ENCODE peak calls at places on chromosomes 13 and 19, in nine cellular contexts. L is Panc1, A is AG04450, W is thoracic aorta, T is psoas muscle, N is body of pancreas, P is AG04449, H is hepatocyte, R is ovary. Z is an unnamed sample.
A peak's percentile ranks its signal among the peaks of the same experiment; 100 is the strongest.

GRCh38 chr13:49681837-49682236 is 9.4 kb downstream of the EBPL start:
- DNase-seq in L (no peak), A (no peak), W (no peak), T (no peak), N (no peak), P (no peak), H (no peak), R (no peak), Z (no peak)

GRCh38 chr13:25001807-25002206 is 94.1 kb upstream of the PABPC3 start:
- DNase-seq in L (no peak), A (no peak), W (no peak), T (no peak), N (no peak), P (no peak), H (no peak), R (no peak), Z (no peak)

GRCh38 chr13:30585748-30586262 is 31.9 kb upstream of the USPL1 start:
- DNase-seq in L (no peak), A (peak; percentile 55), W (no peak), T (no peak), N (no peak), P (no peak), H (no peak), R (no peak), Z (no peak)

GRCh38 chr19:7391218-7391670 is 42.5 kb downstream of the ARHGEF18 start:
- DNase-seq in L (peak; percentile 88), A (no peak), W (no peak), T (no peak), N (no peak), P (no peak), H (peak; percentile 77), R (no peak), Z (no peak)

GRCh38 chr13:27405521-27406134 is 18.8 kb upstream of the GTF3A start:
- DNase-seq in L (no peak), A (no peak), W (no peak), T (no peak), N (no peak), P (no peak), H (no peak), R (no peak), Z (no peak)

GRCh38 chr13:40402931-40403412 is 263.5 kb downstream of the FOXO1 start:
- DNase-seq in L (no peak), A (no peak), W (no peak), T (no peak), N (no peak), P (no peak), H (no peak), R (peak; percentile 35), Z (peak; percentile 56)

GRCh38 chr19:38303517-38304351 is at the start of gene C19orf33:
- DNase-seq in L (peak; percentile 86), A (no peak), W (no peak), T (no peak), N (no peak), P (no peak), H (peak; percentile 93), R (no peak), Z (no peak)

GRCh38 chr19:34904846-34905527 is 21.7 kb upstream of the ZNF30 start:
- DNase-seq in L (no peak), A (no peak), W (no peak), T (no peak), N (no peak), P (no peak), H (no peak), R (no peak), Z (no peak)

GRCh38 chr13:51240888-51241475 is 18.8 kb downstream of the FAM124A start:
- DNase-seq in L (no peak), A (no peak), W (no peak), T (no peak), N (no peak), P (no peak), H (no peak), R (no peak), Z (no peak)

GRCh38 chr13:40445557-40445990 is 220.9 kb downstream of the FOXO1 start:
- DNase-seq in L (no peak), A (no peak), W (no peak), T (peak; percentile 72), N (peak; percentile 67), P (no peak), H (no peak), R (no peak), Z (peak; percentile 97)

GRCh38 chr13:50512602-50513527 is 330.6 kb downstream of the DLEU7 start:
- DNase-seq in L (no peak), A (no peak), W (no peak), T (peak; percentile 53), N (no peak), P (no peak), H (peak; percentile 51), R (peak; percentile 56), Z (no peak)

GRCh38 chr13:101116826-101117225 is 299.5 kb downstream of the NALCN start:
- DNase-seq in L (no peak), A (no peak), W (no peak), T (no peak), N (no peak), P (no peak), H (no peak), R (no peak), Z (no peak)

GRCh38 chr13:26021516-26021915 is 30.3 kb downstream of the SHISA2 start:
- DNase-seq in L (no peak), A (no peak), W (no peak), T (no peak), N (no peak), P (no peak), H (no peak), R (no peak), Z (no peak)

GRCh38 chr13:26020536-26021290 is 31.1 kb downstream of the SHISA2 start:
- DNase-seq in L (no peak), A (no peak), W (no peak), T (no peak), N (no peak), P (no peak), H (no peak), R (no peak), Z (no peak)

GRCh38 chr13:26019881-26020535 is 31.8 kb downstream of the SHISA2 start:
- DNase-seq in L (no peak), A (peak; percentile 6), W (no peak), T (no peak), N (no peak), P (peak; percentile 80), H (no peak), R (no peak), Z (peak; percentile 100)

GRCh38 chr13:26022538-26023292 is 29.1 kb downstream of the SHISA2 start:
- DNase-seq in L (peak; percentile 46), A (no peak), W (peak; percentile 41), T (peak; percentile 86), N (peak; percentile 69), P (no peak), H (peak; percentile 80), R (no peak), Z (peak; percentile 78)

DNA sequence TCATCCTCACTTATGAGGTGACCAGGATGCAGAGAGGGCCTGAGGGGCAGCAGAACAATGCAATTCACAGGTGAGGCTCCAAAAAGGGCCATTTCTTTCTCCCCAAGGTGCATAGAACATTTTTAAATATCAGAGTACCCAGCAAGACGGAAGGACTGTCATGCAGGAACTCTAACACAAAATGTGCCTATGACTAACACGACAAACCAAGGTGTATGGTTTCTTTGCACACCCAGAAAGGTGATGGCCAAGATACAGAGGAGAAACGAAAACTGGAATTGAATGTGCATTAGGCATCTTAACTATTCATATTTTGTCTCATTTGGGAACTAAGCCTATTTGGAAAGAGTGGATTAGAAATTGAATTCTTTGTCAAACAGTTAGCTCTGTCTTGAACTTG is 29.9 kb downstream of the SHISA2 start:
- DNase-seq in L (no peak), A (no peak), W (no peak), T (no peak), N (no peak), P (no peak), H (no peak), R (no peak), Z (no peak)
- H3K4me3 ChIP-seq in L (no peak overlapping the region), A (no peak overlapping the region), W (no peak overlapping the region), T (no peak overlapping the region), N (no peak overlapping the region), P (no peak overlapping the region), H (no peak overlapping the region), R (no peak overlapping the region), Z (no peak overlapping the region)

GRCh38 chr13:46726347-46726746 is 70.6 kb downstream of the ESD start:
- DNase-seq in L (no peak), A (no peak), W (no peak), T (no peak), N (no peak), P (no peak), H (no peak), R (no peak), Z (no peak)

GRCh38 chr13:46731535-46731934 is 65.4 kb downstream of the ESD start:
- DNase-seq in L (no peak), A (no peak), W (no peak), T (no peak), N (no peak), P (no peak), H (no peak), R (no peak), Z (no peak)

DNA sequence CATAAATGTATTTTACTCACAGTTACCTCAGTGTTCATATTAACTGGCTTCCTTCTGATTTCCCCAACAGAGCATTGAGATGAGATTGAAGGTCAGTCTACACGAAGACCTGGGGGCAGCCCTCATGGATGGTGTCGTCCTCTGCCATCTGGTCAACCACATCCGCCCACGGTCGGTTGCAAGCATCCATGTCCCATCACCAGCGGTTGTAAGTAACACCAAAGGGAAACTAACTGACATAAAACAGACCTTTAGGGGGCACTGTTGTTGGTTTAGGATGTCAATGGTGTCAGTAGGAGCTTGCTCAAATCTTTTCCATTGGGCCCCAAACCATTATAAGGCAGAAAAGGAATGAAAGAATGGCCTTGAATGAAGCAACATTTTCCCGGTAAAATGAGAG is 68.2 kb downstream of the ESD start:
- DNase-seq in L (no peak), A (no peak), W (no peak), T (no peak), N (no peak), P (no peak), H (no peak), R (no peak), Z (no peak)
- TF ChIP-seq CTCF in L (peak; percentile 42), A (no peak), W (no peak), T (no peak), N (no peak), P (no peak), H (no peak), R (no peak), Z (peak; percentile 45)

DNA sequence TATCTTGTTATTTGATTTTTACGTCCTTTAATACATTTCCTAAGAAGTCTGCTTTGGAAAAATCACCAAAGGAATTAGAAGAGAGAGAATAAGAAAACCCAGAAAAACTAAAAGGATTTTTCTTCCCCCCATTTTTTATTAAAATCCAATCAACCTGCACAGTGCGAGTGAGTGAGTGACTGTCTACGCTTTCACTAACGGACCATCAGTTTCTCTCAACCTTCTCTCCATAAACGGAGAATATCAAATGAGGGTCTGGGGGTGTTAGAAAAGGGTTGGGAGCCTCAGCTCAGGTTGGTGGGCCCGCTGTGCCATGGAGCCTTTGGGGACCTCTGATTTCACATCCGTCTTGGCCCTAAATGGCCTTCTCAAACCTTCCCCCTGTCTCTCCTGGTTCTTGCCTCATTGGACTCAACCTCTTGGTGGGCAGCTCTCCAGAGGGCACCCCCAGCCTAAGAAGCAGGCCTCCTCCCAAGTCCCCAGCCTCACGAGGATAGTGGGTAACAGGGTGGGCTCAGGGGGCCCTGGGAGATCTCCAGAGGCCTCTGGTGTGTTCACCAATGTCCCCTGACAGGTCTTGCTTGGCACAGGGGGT is 764 bp upstream of the LRP3 start:
- DNase-seq in L (no peak), A (no peak), W (no peak), T (no peak), N (no peak), P (no peak), H (no peak), R (no peak), Z (no peak)
- H3K4me3 ChIP-seq in L (peak overlapping the region; percentile 29), A (no peak overlapping the region), W (peak overlapping the region; percentile 63), T (peak overlapping the region; percentile 51), N (no peak overlapping the region), P (peak overlapping the region; percentile 40), H (no peak overlapping the region), R (no peak overlapping the region), Z (no peak overlapping the region)

GRCh38 chr13:23512762-23513395 is 57.3 kb upstream of the TNFRSF19 start:
- DNase-seq in L (no peak), A (no peak), W (no peak), T (no peak), N (no peak), P (no peak), H (no peak), R (no peak), Z (no peak)
- TF ChIP-seq CTCF in L (peak; percentile 2), A (peak; percentile 25), W (no peak), T (no peak), N (no peak), P (no peak), H (no peak), R (no peak), Z (peak; percentile 6)

Z was measured in epithelial cell of proximal tubule.